ENCODE peak calls at places on chromosomes 13 and 19, in five cellular contexts. One of them, this sample, is unnamed.

GRCh38 chr13:97256343-97256783 is 34.2 kb downstream of the MBNL2 start:
- DNase-seq in smooth muscle cell of the brain vasculature: no peak
- DNase-seq in GM03348: peak; percentile 67
- DNase-seq in GM12891: no peak
- DNase-seq in NCI-H748 treated with DMSO at 0.1 percent for 48 hours: no peak
- DNase-seq in this sample: no peak

GRCh38 chr13:114200673-114201005 is 21.6 kb downstream of the CFAP97D2 start:
- DNase-seq in smooth muscle cell of the brain vasculature: peak; percentile 21
- DNase-seq in GM03348: no peak
- DNase-seq in GM12891: no peak
- DNase-seq in NCI-H748 treated with DMSO at 0.1 percent for 48 hours: no peak
- DNase-seq in this sample: peak; percentile 15

GRCh38 chr19:11349171-11349570 is 2.9 kb downstream of the CCDC159 start:
- DNase-seq in smooth muscle cell of the brain vasculature: no peak
- DNase-seq in GM03348: no peak
- DNase-seq in GM12891: no peak
- DNase-seq in NCI-H748 treated with DMSO at 0.1 percent for 48 hours: no peak
- DNase-seq in this sample: no peak

GRCh38 chr13:94858856-94859811 is 146.8 kb upstream of the SOX21 start:
- DNase-seq in smooth muscle cell of the brain vasculature: peak; percentile 28
- DNase-seq in GM03348: no peak
- DNase-seq in GM12891: no peak
- DNase-seq in NCI-H748 treated with DMSO at 0.1 percent for 48 hours: no peak
- DNase-seq in this sample: no peak

GRCh38 chr13:48818495-48818961 is 157.2 kb upstream of the FNDC3A start:
- DNase-seq in smooth muscle cell of the brain vasculature: peak; percentile 83
- DNase-seq in GM03348: peak; percentile 68
- DNase-seq in GM12891: no peak
- DNase-seq in NCI-H748 treated with DMSO at 0.1 percent for 48 hours: no peak
- DNase-seq in this sample: no peak

GRCh38 chr13:23714672-23715071 is 144.5 kb downstream of the TNFRSF19 start:
- DNase-seq in smooth muscle cell of the brain vasculature: no peak
- DNase-seq in GM03348: no peak
- DNase-seq in GM12891: no peak
- DNase-seq in NCI-H748 treated with DMSO at 0.1 percent for 48 hours: no peak
- DNase-seq in this sample: no peak

GRCh38 chr19:17605761-17606745 is 50.6 kb downstream of the COLGALT1 start:
- DNase-seq in smooth muscle cell of the brain vasculature: peak; percentile 36
- DNase-seq in GM03348: peak; percentile 91
- DNase-seq in GM12891: peak; percentile 93
- DNase-seq in NCI-H748 treated with DMSO at 0.1 percent for 48 hours: no peak
- DNase-seq in this sample: peak; percentile 85

GRCh38 chr13:23643828-23644419 is 73.7 kb downstream of the TNFRSF19 start:
- DNase-seq in smooth muscle cell of the brain vasculature: no peak
- DNase-seq in GM03348: no peak
- DNase-seq in GM12891: no peak
- DNase-seq in NCI-H748 treated with DMSO at 0.1 percent for 48 hours: no peak
- DNase-seq in this sample: no peak

GRCh38 chr19:38666662-38667448 is 19.4 kb downstream of the ACTN4 start:
- DNase-seq in smooth muscle cell of the brain vasculature: no peak
- DNase-seq in GM03348: peak; percentile 41
- DNase-seq in GM12891: peak; percentile 62
- DNase-seq in NCI-H748 treated with DMSO at 0.1 percent for 48 hours: no peak
- DNase-seq in this sample: no peak

GRCh38 chr13:40271931-40272775 is 394.3 kb downstream of the FOXO1 start:
- DNase-seq in smooth muscle cell of the brain vasculature: peak; percentile 71
- DNase-seq in GM03348: peak; percentile 82
- DNase-seq in GM12891: no peak
- DNase-seq in NCI-H748 treated with DMSO at 0.1 percent for 48 hours: no peak
- DNase-seq in this sample: no peak

GRCh38 chr19:31890230-31890629 is 455.2 kb upstream of the ZNF507 start:
- DNase-seq in smooth muscle cell of the brain vasculature: no peak
- DNase-seq in GM03348: no peak
- DNase-seq in GM12891: no peak
- DNase-seq in NCI-H748 treated with DMSO at 0.1 percent for 48 hours: no peak
- DNase-seq in this sample: no peak

GRCh38 chr13:71661921-71662320 is 205.1 kb downstream of the DACH1 start:
- DNase-seq in smooth muscle cell of the brain vasculature: peak; percentile 7
- DNase-seq in GM03348: no peak
- DNase-seq in GM12891: no peak
- DNase-seq in NCI-H748 treated with DMSO at 0.1 percent for 48 hours: peak; percentile 33
- DNase-seq in this sample: no peak

GRCh38 chr19:27733551-27734266 is 1479.2 kb downstream of the UQCRFS1 start:
- DNase-seq in smooth muscle cell of the brain vasculature: no peak
- DNase-seq in GM03348: no peak
- DNase-seq in GM12891: no peak
- DNase-seq in NCI-H748 treated with DMSO at 0.1 percent for 48 hours: no peak
- DNase-seq in this sample: no peak

GRCh38 chr13:48600374-48601364 is 53.1 kb upstream of the CYSLTR2 start:
- DNase-seq in smooth muscle cell of the brain vasculature: no peak
- DNase-seq in GM03348: peak; percentile 16
- DNase-seq in GM12891: no peak
- DNase-seq in NCI-H748 treated with DMSO at 0.1 percent for 48 hours: no peak
- DNase-seq in this sample: no peak

GRCh38 chr13:97372929-97373328 is 61.0 kb upstream of the RAP2A start:
- DNase-seq in smooth muscle cell of the brain vasculature: no peak
- DNase-seq in GM03348: no peak
- DNase-seq in GM12891: no peak
- DNase-seq in NCI-H748 treated with DMSO at 0.1 percent for 48 hours: no peak
- DNase-seq in this sample: no peak

GRCh38 chr13:52447354-52447753 is 3.1 kb downstream of the VPS36 start:
- DNase-seq in smooth muscle cell of the brain vasculature: no peak
- DNase-seq in GM03348: no peak
- DNase-seq in GM12891: no peak
- DNase-seq in NCI-H748 treated with DMSO at 0.1 percent for 48 hours: no peak
- DNase-seq in this sample: no peak

GRCh38 chr19:57776764-57777296 is 7.4 kb downstream of the ZNF586 start:
- DNase-seq in smooth muscle cell of the brain vasculature: no peak
- DNase-seq in GM03348: no peak
- DNase-seq in GM12891: no peak
- DNase-seq in NCI-H748 treated with DMSO at 0.1 percent for 48 hours: no peak
- DNase-seq in this sample: no peak

GRCh38 chr13:108728370-108728769 is 99.0 kb downstream of the MYO16 start:
- DNase-seq in smooth muscle cell of the brain vasculature: no peak
- DNase-seq in GM03348: no peak
- DNase-seq in GM12891: no peak
- DNase-seq in NCI-H748 treated with DMSO at 0.1 percent for 48 hours: no peak
- DNase-seq in this sample: no peak

GRCh38 chr13:69324109-69324886 is 783.3 kb upstream of the ATXN8OS start:
- DNase-seq in smooth muscle cell of the brain vasculature: no peak
- DNase-seq in GM03348: no peak
- DNase-seq in GM12891: no peak
- DNase-seq in NCI-H748 treated with DMSO at 0.1 percent for 48 hours: peak; percentile 74
- DNase-seq in this sample: peak; percentile 36

GRCh38 chr19:35040474-35040825 is 1.1 kb upstream of the HPN start:
- DNase-seq in smooth muscle cell of the brain vasculature: no peak
- DNase-seq in GM03348: no peak
- DNase-seq in GM12891: no peak
- DNase-seq in NCI-H748 treated with DMSO at 0.1 percent for 48 hours: no peak
- DNase-seq in this sample: no peak

GRCh38 chr13:64684685-64685431 is 2545.3 kb downstream of the PCDH9 start:
- DNase-seq in smooth muscle cell of the brain vasculature: no peak
- DNase-seq in GM03348: no peak
- DNase-seq in GM12891: no peak
- DNase-seq in NCI-H748 treated with DMSO at 0.1 percent for 48 hours: no peak
- DNase-seq in this sample: no peak

GRCh38 chr19:28103916-28104315 is 1109.0 kb downstream of the UQCRFS1 start:
- DNase-seq in smooth muscle cell of the brain vasculature: no peak
- DNase-seq in GM03348: no peak
- DNase-seq in GM12891: no peak
- DNase-seq in NCI-H748 treated with DMSO at 0.1 percent for 48 hours: no peak
- DNase-seq in this sample: no peak

GRCh38 chr19:45251452-45252354 is 632 bp downstream of the MARK4 start:
- DNase-seq in smooth muscle cell of the brain vasculature: no peak
- DNase-seq in GM03348: peak; percentile 75
- DNase-seq in GM12891: peak; percentile 66
- DNase-seq in NCI-H748 treated with DMSO at 0.1 percent for 48 hours: no peak
- DNase-seq in this sample: no peak

GRCh38 chr13:19601749-19602725 is 31.4 kb upstream of the MPHOSPH8 start:
- DNase-seq in smooth muscle cell of the brain vasculature: no peak
- DNase-seq in GM03348: peak; percentile 79
- DNase-seq in GM12891: peak; percentile 76
- DNase-seq in NCI-H748 treated with DMSO at 0.1 percent for 48 hours: peak; percentile 40
- DNase-seq in this sample: peak; percentile 29

GRCh38 chr19:34171539-34171876 is 796 bp upstream of the LSM14A start:
- DNase-seq in smooth muscle cell of the brain vasculature: no peak
- DNase-seq in GM03348: peak; percentile 71
- DNase-seq in GM12891: peak; percentile 29
- DNase-seq in NCI-H748 treated with DMSO at 0.1 percent for 48 hours: no peak
- DNase-seq in this sample: no peak

GRCh38 chr19:28292822-28293500 is 920.0 kb downstream of the UQCRFS1 start:
- DNase-seq in smooth muscle cell of the brain vasculature: no peak
- DNase-seq in GM03348: no peak
- DNase-seq in GM12891: no peak
- DNase-seq in NCI-H748 treated with DMSO at 0.1 percent for 48 hours: no peak
- DNase-seq in this sample: peak; percentile 97

GRCh38 chr19:17081672-17082630 is 6.4 kb downstream of the MYO9B start:
- DNase-seq in smooth muscle cell of the brain vasculature: no peak
- DNase-seq in GM03348: no peak
- DNase-seq in GM12891: no peak
- DNase-seq in NCI-H748 treated with DMSO at 0.1 percent for 48 hours: no peak
- DNase-seq in this sample: no peak

GRCh38 chr13:109412232-109412935 is 374.0 kb downstream of the IRS2 start:
- DNase-seq in smooth muscle cell of the brain vasculature: peak; percentile 33
- DNase-seq in GM03348: peak; percentile 60
- DNase-seq in GM12891: no peak
- DNase-seq in NCI-H748 treated with DMSO at 0.1 percent for 48 hours: peak; percentile 69
- DNase-seq in this sample: peak; percentile 71

This sample was measured in NCI-H345.